ENCODE peak calls at places on chromosomes 6 and 20, in seven cellular contexts. One of them, this sample, is unnamed.
A peak's percentile ranks its signal among the peaks of the same experiment; 100 is the strongest.

GRCh38 chr6:1190361-1190760 is 121.5 kb upstream of the FOXQ1 start:
- DNase-seq in GM06990: no peak
- DNase-seq in CMK: no peak
- DNase-seq in activated T-cell treated with anti-CD3 and anti-CD28 coated beads for 4 hours: no peak
- DNase-seq in dorsolateral prefrontal cortex: no peak
- DNase-seq in NCI-H146: no peak
- DNase-seq in PC-3: peak; percentile 58
- DNase-seq in this sample: no peak

GRCh38 chr6:153965996-153966395 is 73.0 kb upstream of the OPRM1 start:
- DNase-seq in GM06990: no peak
- DNase-seq in CMK: no peak
- DNase-seq in activated T-cell treated with anti-CD3 and anti-CD28 coated beads for 4 hours: no peak
- DNase-seq in dorsolateral prefrontal cortex: no peak
- DNase-seq in NCI-H146: no peak
- DNase-seq in PC-3: no peak
- DNase-seq in this sample: no peak

GRCh38 chr6:75199856-75200255 is 6.0 kb downstream of the COL12A1 start:
- DNase-seq in GM06990: no peak
- DNase-seq in CMK: no peak
- DNase-seq in activated T-cell treated with anti-CD3 and anti-CD28 coated beads for 4 hours: no peak
- DNase-seq in dorsolateral prefrontal cortex: no peak
- DNase-seq in NCI-H146: no peak
- DNase-seq in PC-3: no peak
- DNase-seq in this sample: no peak

GRCh38 chr20:8043687-8044278 is 24.2 kb upstream of the TMX4 start:
- DNase-seq in GM06990: peak; percentile 15
- DNase-seq in CMK: no peak
- DNase-seq in activated T-cell treated with anti-CD3 and anti-CD28 coated beads for 4 hours: peak; percentile 4
- DNase-seq in dorsolateral prefrontal cortex: no peak
- DNase-seq in NCI-H146: peak; percentile 79
- DNase-seq in PC-3: peak; percentile 88
- DNase-seq in this sample: no peak

GRCh38 chr6:15555101-15556038 is 107.5 kb downstream of the DTNBP1 start:
- DNase-seq in GM06990: no peak
- DNase-seq in CMK: peak; percentile 70
- DNase-seq in activated T-cell treated with anti-CD3 and anti-CD28 coated beads for 4 hours: no peak
- DNase-seq in dorsolateral prefrontal cortex: no peak
- DNase-seq in NCI-H146: no peak
- DNase-seq in PC-3: no peak
- DNase-seq in this sample: no peak

GRCh38 chr6:56902551-56903464 is 52.1 kb upstream of the BEND6 start:
- DNase-seq in GM06990: no peak
- DNase-seq in CMK: no peak
- DNase-seq in activated T-cell treated with anti-CD3 and anti-CD28 coated beads for 4 hours: no peak
- DNase-seq in dorsolateral prefrontal cortex: no peak
- DNase-seq in NCI-H146: peak; percentile 6
- DNase-seq in PC-3: peak; percentile 72
- DNase-seq in this sample: peak; percentile 13

GRCh38 chr20:11274137-11274536 is 600.3 kb upstream of the JAG1 start:
- DNase-seq in GM06990: no peak
- DNase-seq in CMK: no peak
- DNase-seq in activated T-cell treated with anti-CD3 and anti-CD28 coated beads for 4 hours: no peak
- DNase-seq in dorsolateral prefrontal cortex: no peak
- DNase-seq in NCI-H146: peak; percentile 79
- DNase-seq in PC-3: peak; percentile 89
- DNase-seq in this sample: peak; percentile 63

GRCh38 chr20:1468117-1468624 is 1.5 kb upstream of the NSFL1C start:
- DNase-seq in GM06990: no peak
- DNase-seq in CMK: no peak
- DNase-seq in activated T-cell treated with anti-CD3 and anti-CD28 coated beads for 4 hours: no peak
- DNase-seq in dorsolateral prefrontal cortex: no peak
- DNase-seq in NCI-H146: no peak
- DNase-seq in PC-3: no peak
- DNase-seq in this sample: no peak

GRCh38 chr20:46987001-46987400 is 92.4 kb downstream of the EYA2 start:
- DNase-seq in GM06990: no peak
- DNase-seq in CMK: no peak
- DNase-seq in activated T-cell treated with anti-CD3 and anti-CD28 coated beads for 4 hours: no peak
- DNase-seq in dorsolateral prefrontal cortex: no peak
- DNase-seq in NCI-H146: no peak
- DNase-seq in PC-3: no peak
- DNase-seq in this sample: no peak

GRCh38 chr6:74755196-74755595 is 450.7 kb downstream of the COL12A1 start:
- DNase-seq in GM06990: no peak
- DNase-seq in CMK: no peak
- DNase-seq in activated T-cell treated with anti-CD3 and anti-CD28 coated beads for 4 hours: no peak
- DNase-seq in dorsolateral prefrontal cortex: no peak
- DNase-seq in NCI-H146: no peak
- DNase-seq in PC-3: no peak
- DNase-seq in this sample: no peak

This sample was measured in Caco-2.